ENCODE peak calls at places on chromosome 9, in four cellular contexts. T is GM13977, H is A549, L is Peyer's patch. I is an unnamed sample.

GRCh38 chr9:91092214-91092613 is 269.5 kb downstream of the AUH start:
- DNase-seq in T (no peak), H (no peak), L (no peak), I (no peak)

GRCh38 chr9:93899609-93900435 is 55.3 kb downstream of the BARX1 start:
- DNase-seq in T (no peak), H (no peak), L (no peak), I (no peak)

GRCh38 chr9:116382053-116382452 is 228.5 kb downstream of the PAPPA start:
- DNase-seq in T (no peak), H (no peak), L (no peak), I (no peak)

GRCh38 chr9:112496074-112496722 is 9.6 kb downstream of the KIAA1958 start:
- DNase-seq in T (no peak), H (no peak), L (no peak), I (no peak)

GRCh38 chr9:9950813-9951212 is 662.0 kb downstream of the PTPRD start:
- DNase-seq in T (no peak), H (no peak), L (no peak), I (no peak)

GRCh38 chr9:74942801-74943200 is 9.9 kb downstream of the C9orf40 start:
- DNase-seq in T (no peak), H (no peak), L (no peak), I (no peak)

GRCh38 chr9:88462191-88462590 is 72.8 kb upstream of the NXNL2 start:
- DNase-seq in T (no peak), H (no peak), L (no peak), I (no peak)

GRCh38 chr9:22265534-22265933 is 181.1 kb upstream of the DMRTA1 start:
- DNase-seq in T (no peak), H (no peak), L (no peak), I (no peak)

GRCh38 chr9:126152622-126153362 is 173.8 kb upstream of the MVB12B start:
- DNase-seq in T (peak; percentile 2), H (no peak), L (no peak), I (no peak)

GRCh38 chr9:114321759-114322158 is 1.1 kb upstream of the ORM1 start:
- DNase-seq in T (no peak), H (no peak), L (no peak), I (no peak)

GRCh38 chr9:27303219-27303618 is 6.3 kb upstream of the EQTN start:
- DNase-seq in T (no peak), H (peak; percentile 5), L (no peak), I (no peak)

GRCh38 chr9:134175291-134175807 is 11.0 kb upstream of the RNU6ATAC start:
- DNase-seq in T (no peak), H (peak; percentile 74), L (no peak), I (no peak)

GRCh38 chr9:134174526-134175290 is 10.3 kb upstream of the RNU6ATAC start:
- DNase-seq in T (no peak), H (no peak), L (no peak), I (no peak)

GRCh38 chr9:134176599-134176968 is 12.2 kb upstream of the RNU6ATAC start:
- DNase-seq in T (no peak), H (no peak), L (no peak), I (no peak)

GRCh38 chr9:134177186-134177585 is 12.8 kb upstream of the RNU6ATAC start:
- DNase-seq in T (no peak), H (no peak), L (no peak), I (peak; percentile 9)

GRCh38 chr9:134175808-134176598 is 11.6 kb upstream of the RNU6ATAC start:
- DNase-seq in T (no peak), H (no peak), L (no peak), I (peak; percentile 31)
- TF ChIP-seq CTCF in T (no peak), H (no peak), L (no peak), I (peak; percentile 15)

GRCh38 chr9:133160742-133161541 is 2.8 kb downstream of the GBGT1 start:
- DNase-seq in T (peak; percentile 88), H (peak; percentile 94), L (peak; percentile 62), I (no peak)
- TF ChIP-seq CTCF in T (peak; percentile 73), H (peak; percentile 47), L (peak; percentile 65), I (peak; percentile 63)

DNA sequence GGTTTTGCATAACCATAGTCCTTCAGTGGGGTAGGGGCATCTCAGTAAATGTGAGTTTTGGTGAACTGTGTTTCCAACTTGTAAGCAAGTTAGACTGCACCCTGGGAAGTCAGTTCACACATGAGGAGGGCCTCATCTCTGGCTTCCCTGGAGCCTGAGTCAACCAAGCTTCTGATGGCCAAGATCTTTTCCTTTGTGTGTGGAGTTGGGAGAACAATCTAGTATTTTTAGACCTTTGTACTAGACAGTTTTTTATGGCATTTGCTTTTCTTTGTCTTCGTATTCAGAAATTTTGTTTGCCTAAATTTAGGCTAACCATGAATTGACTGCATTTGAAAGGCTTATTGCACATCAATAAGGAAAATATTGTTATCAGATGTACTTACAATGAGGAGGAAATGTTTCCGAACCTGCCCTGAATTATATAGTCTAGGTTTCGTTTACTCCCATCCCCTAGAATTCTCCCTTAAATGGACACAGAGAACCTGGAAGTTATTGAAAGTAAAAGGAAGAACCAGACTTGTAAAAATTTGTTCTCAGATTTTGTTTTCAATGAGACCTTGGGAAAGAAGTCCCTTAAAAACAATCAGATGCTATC is 204.6 kb downstream of the AOPEP start:
- DNase-seq in T (no peak), H (no peak), L (no peak), I (no peak)
- TF ChIP-seq CTCF in T (no peak), H (no peak), L (no peak), I (no peak)

DNA sequence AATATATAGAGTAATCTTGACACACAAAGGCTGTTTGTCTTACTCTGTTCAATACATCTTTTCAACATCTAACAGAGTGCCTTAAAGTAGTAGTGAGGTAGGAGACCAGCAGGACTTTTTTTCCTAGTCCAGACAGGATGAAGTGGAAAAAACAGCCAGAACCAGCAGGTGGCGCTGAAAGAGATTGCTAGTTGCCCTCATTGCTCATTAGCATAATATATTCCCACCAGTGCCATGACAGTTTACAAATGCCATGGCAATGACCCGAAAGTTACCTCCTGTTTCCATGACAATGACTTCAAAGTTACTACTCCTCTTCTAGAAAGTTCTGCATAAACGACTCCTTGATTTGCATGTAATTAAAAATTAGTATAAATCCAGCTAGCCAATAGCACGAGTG is 387.4 kb downstream of the ACTL7B start:
- DNase-seq in T (peak; percentile 22), H (peak; percentile 27), L (no peak), I (no peak)
- TF ChIP-seq CTCF in T (peak; percentile 50), H (peak; percentile 43), L (no peak), I (peak; percentile 54)

GRCh38 chr9:107049825-107050184 is 186.8 kb downstream of the ZNF462 start:
- DNase-seq in T (no peak), H (no peak), L (no peak), I (no peak)

GRCh38 chr9:107049046-107049824 is 186.3 kb downstream of the ZNF462 start:
- DNase-seq in T (no peak), H (no peak), L (no peak), I (no peak)

GRCh38 chr9:107046692-107047091 is 183.7 kb downstream of the ZNF462 start:
- DNase-seq in T (peak; percentile 19), H (no peak), L (no peak), I (no peak)

GRCh38 chr9:107043886-107044285 is 180.9 kb downstream of the ZNF462 start:
- DNase-seq in T (no peak), H (no peak), L (no peak), I (no peak)

GRCh38 chr9:107044872-107045271 is 181.9 kb downstream of the ZNF462 start:
- DNase-seq in T (no peak), H (no peak), L (no peak), I (no peak)
- TF ChIP-seq CTCF in T (peak; percentile 23), H (peak; percentile 16), L (no peak), I (peak; percentile 17)

GRCh38 chr9:137723396-137724113 is 104.8 kb downstream of the EHMT1 start:
- DNase-seq in T (no peak), H (no peak), L (no peak), I (no peak)

GRCh38 chr9:137720571-137721110 is 101.8 kb downstream of the EHMT1 start:
- DNase-seq in T (no peak), H (no peak), L (no peak), I (peak; percentile 77)

GRCh38 chr9:137722481-137722880 is 103.7 kb downstream of the EHMT1 start:
- DNase-seq in T (no peak), H (no peak), L (no peak), I (no peak)

GRCh38 chr9:137721479-137721878 is 102.7 kb downstream of the EHMT1 start:
- DNase-seq in T (no peak), H (no peak), L (no peak), I (no peak)

GRCh38 chr9:137721899-137722298 is 103.1 kb downstream of the EHMT1 start:
- DNase-seq in T (no peak), H (no peak), L (no peak), I (no peak)
- TF ChIP-seq CTCF in T (peak; percentile 13), H (no peak), L (no peak), I (no peak)